ENCODE peak calls at places on chromosomes 2 and 18, in six cellular contexts. A is heart left ventricle, C is right lobe of liver, D is endodermal cell, I is psoas muscle, Z is HepG2. F is an unnamed sample.

GRCh38 chr2:144317071-144317738 is 202.7 kb downstream of the ZEB2 start:
- DNase-seq in C (no peak), D (no peak), A (no peak), I (no peak), Z (no peak), F (no peak)

GRCh38 chr18:9417081-9417841 is 58.1 kb upstream of the RALBP1 start:
- DNase-seq in Z (no peak), C (no peak), I (peak; percentile 65), A (peak; percentile 23), D (no peak), F (no peak)

GRCh38 chr2:113750385-113750784 is 6.1 kb downstream of the SLC35F5 start:
- DNase-seq in A (no peak), I (no peak), D (no peak), C (no peak), Z (no peak), F (no peak)

GRCh38 chr2:234640657-234641056 is 143.8 kb upstream of the ARL4C start:
- DNase-seq in Z (no peak), D (no peak), I (no peak), A (no peak), C (no peak), F (no peak)

GRCh38 chr2:38665854-38666577 is at the start of gene GALM:
- DNase-seq in C (peak; percentile 91), D (peak; percentile 96), A (peak; percentile 89), Z (peak; percentile 99), I (peak; percentile 89), F (peak; percentile 51)

GRCh38 chr2:8629402-8629801 is 52.5 kb upstream of the ID2 start:
- DNase-seq in I (no peak), Z (no peak), A (no peak), D (no peak), C (no peak), F (no peak)

GRCh38 chr18:50151876-50152275 is 43.1 kb downstream of the MYO5B start:
- DNase-seq in Z (no peak), D (no peak), I (no peak), A (no peak), C (no peak), F (no peak)

GRCh38 chr18:23648930-23649622 is 13.6 kb downstream of the ANKRD29 start:
- DNase-seq in C (no peak), A (no peak), I (no peak), Z (no peak), D (no peak), F (no peak)

GRCh38 chr2:105538840-105539239 is 140.0 kb upstream of the FHL2 start:
- DNase-seq in C (no peak), D (no peak), I (no peak), Z (no peak), A (no peak), F (no peak)

GRCh38 chr2:197777823-197778407 is 7.2 kb downstream of the BOLL start:
- DNase-seq in I (no peak), D (peak; percentile 46), Z (peak; percentile 28), A (no peak), C (no peak), F (peak; percentile 15)

GRCh38 chr2:28717339-28717758 is 34.3 kb upstream of the PPP1CB start:
- DNase-seq in I (peak; percentile 85), C (no peak), A (peak; percentile 60), Z (peak; percentile 23), D (no peak), F (no peak)

GRCh38 chr2:25201265-25201664 is 32.9 kb upstream of the POMC start:
- DNase-seq in Z (no peak), I (no peak), D (peak; percentile 68), C (no peak), A (no peak), F (no peak)

GRCh38 chr2:106941372-106941993 is 55.5 kb upstream of the ST6GAL2 start:
- DNase-seq in A (no peak), I (no peak), D (no peak), Z (no peak), C (no peak), F (no peak)

GRCh38 chr2:190181066-190181681 is 118.6 kb upstream of the MSTN start:
- DNase-seq in I (no peak), A (no peak), C (no peak), D (no peak), Z (no peak), F (no peak)

GRCh38 chr2:108621087-108621559 is 86.9 kb downstream of the LIMS1 start:
- DNase-seq in I (no peak), D (peak; percentile 88), Z (no peak), A (no peak), C (no peak), F (peak; percentile 58)

GRCh38 chr2:39568561-39569006 is 97.1 kb upstream of the TMEM178A start:
- DNase-seq in D (no peak), I (no peak), C (no peak), A (no peak), Z (peak; percentile 56), F (no peak)

GRCh38 chr2:66701656-66702055 is 266.7 kb downstream of the MEIS1 start:
- DNase-seq in D (no peak), A (no peak), C (no peak), Z (no peak), I (no peak), F (no peak)

GRCh38 chr2:66701251-66701650 is 266.3 kb downstream of the MEIS1 start:
- DNase-seq in D (no peak), Z (no peak), I (no peak), A (no peak), C (no peak), F (no peak)

GRCh38 chr2:66698879-66699278 is 264.0 kb downstream of the MEIS1 start:
- DNase-seq in C (no peak), D (no peak), Z (no peak), I (no peak), A (no peak), F (no peak)

GRCh38 chr2:66700181-66700686 is 265.3 kb downstream of the MEIS1 start:
- DNase-seq in I (no peak), Z (no peak), A (no peak), C (no peak), D (no peak), F (no peak)

DNA sequence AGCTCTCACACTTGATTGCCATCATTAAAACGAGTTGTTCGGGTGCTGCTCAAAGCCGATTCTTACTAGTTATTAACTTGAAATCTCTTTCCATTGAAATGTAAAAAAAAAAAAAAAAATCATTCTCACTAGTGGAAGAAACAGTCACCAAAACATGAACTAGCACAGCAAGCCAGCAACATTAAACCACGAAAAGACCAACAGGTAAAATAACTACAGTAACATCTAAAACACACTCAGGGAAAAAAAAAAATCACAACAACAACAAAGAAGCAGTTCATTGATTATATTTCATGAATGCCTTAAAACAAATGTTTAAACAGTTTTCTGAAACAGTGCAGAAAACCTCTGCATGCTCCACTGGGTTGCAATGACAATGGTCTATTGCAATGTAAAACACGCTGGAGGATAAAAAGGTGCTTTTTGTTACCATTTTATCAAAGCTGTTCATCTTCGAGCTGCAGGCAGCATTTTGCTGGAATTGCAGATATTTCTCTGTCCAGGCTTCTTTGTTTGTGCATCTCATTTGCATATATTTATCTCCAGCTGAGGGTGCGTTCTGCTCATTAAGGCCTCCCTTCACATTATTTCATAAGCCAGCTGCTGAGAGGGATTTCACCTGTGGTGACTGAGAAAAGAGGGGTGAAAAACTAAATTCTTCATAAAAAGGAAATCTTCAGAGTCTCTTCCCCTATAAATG is 264.7 kb downstream of the MEIS1 start:
- DNase-seq in Z (no peak), A (no peak), I (no peak), D (no peak), C (no peak), F (no peak)
- H3K4me3 ChIP-seq in Z (no peak overlapping the region), A (no peak overlapping the region), I (no peak overlapping the region), D (no peak overlapping the region), C (no peak overlapping the region), F (no peak overlapping the region)

GRCh38 chr2:217840522-217840921 is 162.3 kb downstream of the TNS1 start:
- DNase-seq in D (no peak), C (no peak), I (peak; percentile 53), Z (no peak), A (no peak), F (no peak)
- H3K4me1 ChIP-seq in D (peaks cover 3% of the 10 kb centered on the region), C (no peaks in the 10 kb centered on the region), I (peaks cover 98% of the 10 kb centered on the region), Z (peaks cover 9% of the 10 kb centered on the region), A (peaks cover 100% of the 10 kb centered on the region), F (no peaks in the 10 kb centered on the region)

GRCh38 chr2:20071397-20072383 is 20.3 kb upstream of the LAPTM4A start:
- DNase-seq in A (peak; percentile 67), C (no peak), D (peak; percentile 72), I (no peak), Z (peak; percentile 71), F (no peak)
- H3K4me3 ChIP-seq in A (peak overlapping the region; percentile 20), C (no peak overlapping the region), D (no peak overlapping the region), I (no peak overlapping the region), Z (peak overlapping the region; percentile 51), F (no peak overlapping the region)

DNA sequence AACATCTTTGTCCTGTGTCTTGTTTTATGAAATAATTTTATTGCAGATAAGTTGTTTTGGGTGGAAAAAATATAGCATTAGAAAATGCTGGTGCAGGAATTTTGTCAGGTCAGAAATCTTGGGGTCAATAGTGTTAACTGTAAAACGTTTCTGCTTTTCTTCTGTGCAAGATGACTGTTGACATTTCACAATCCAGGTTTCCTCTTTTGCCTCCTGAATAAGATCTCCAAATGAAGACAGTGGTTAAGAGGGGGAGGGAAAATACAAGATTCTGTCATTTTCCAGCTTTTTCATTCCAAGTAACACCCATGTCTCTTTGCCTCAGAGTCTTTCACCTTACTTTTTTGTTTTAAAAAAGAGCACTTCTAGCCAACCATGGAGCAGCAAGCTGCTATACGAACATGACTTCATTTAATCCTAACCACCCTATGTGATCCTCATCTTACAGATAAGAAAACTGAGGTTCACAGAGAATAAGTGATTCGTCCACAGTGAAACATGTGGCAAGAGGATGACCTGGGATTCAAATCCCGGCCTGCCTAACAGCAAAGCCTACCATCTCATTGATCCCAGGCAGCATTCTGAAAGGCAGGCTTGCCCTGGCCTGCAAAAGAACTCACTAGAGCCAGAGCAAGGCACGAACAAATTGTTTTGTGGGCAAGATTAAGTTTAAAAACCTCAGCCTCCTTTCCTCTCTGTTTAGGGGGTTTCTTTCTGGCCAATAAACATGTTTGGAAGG is 3.0 kb downstream of the PLEK start:
- DNase-seq in I (no peak), A (no peak), Z (no peak), C (no peak), D (no peak), F (no peak)
- H3K4me1 ChIP-seq in I (no peaks in the 10 kb centered on the region), A (no peaks in the 10 kb centered on the region), Z (no peaks in the 10 kb centered on the region), C (no peaks in the 10 kb centered on the region), D (no peaks in the 10 kb centered on the region), F (peaks cover 7% of the 10 kb centered on the region)

GRCh38 chr18:32158108-32158624 is 31.7 kb upstream of the MEP1B start:
- DNase-seq in C (peak; percentile 84), I (peak; percentile 84), Z (peak; percentile 81), D (peak; percentile 94), A (peak; percentile 72), F (peak; percentile 48)
- H3K4me3 ChIP-seq in C (peak overlapping the region; percentile 6), I (peak overlapping the region; percentile 46), Z (no peak overlapping the region), D (no peak overlapping the region), A (peak overlapping the region; percentile 7), F (peak overlapping the region; percentile 86)

DNA sequence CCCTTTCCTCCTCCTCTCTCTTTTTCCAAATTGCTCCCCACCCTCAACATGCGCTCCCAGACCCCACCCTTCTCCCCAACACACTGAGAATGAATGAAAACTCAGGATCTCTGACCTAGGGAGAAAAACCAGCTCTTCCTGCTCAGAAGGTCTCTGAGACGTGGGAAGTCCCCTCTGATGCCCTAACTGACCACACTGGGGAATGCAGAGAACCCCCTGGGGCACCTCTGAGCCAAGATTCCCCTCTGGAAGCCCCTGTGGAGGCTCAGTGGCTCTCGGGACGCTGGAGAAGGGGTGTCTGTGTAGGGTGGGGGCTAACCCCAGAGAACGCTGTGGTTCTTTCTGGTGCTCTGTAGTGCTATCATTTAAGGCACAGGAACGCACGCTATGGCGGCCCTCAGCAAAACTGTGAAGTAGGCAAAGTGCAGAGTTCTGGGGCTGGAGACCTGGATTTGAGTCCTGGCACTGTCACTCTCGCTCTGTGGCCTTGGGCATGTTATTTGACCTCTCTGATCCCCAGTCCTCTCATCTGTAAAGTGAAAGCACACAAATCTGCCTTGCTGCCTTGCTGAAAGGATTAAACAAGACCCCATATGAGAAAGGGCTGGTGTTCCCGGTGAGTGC is 17.1 kb downstream of the ATOH8 start:
- DNase-seq in C (no peak), D (no peak), I (peak; percentile 46), Z (no peak), A (no peak), F (no peak)
- H3K4me1 ChIP-seq in C (no peaks in the 10 kb centered on the region), D (peaks cover 8% of the 10 kb centered on the region), I (peaks cover 79% of the 10 kb centered on the region), Z (peaks cover 62% of the 10 kb centered on the region), A (peaks cover 93% of the 10 kb centered on the region), F (no peaks in the 10 kb centered on the region)

F was measured in CD4-positive, CD25-positive, alpha-beta regulatory T cell.